ENCODE peak calls at places on chromosomes 12 and 14, in five cellular contexts. G is neural crest cell; N is pancreas; H is astrocyte of the spinal cord; T is CD4-positive, alpha-beta T cell. X is an unnamed sample.

GRCh38 chr12:6213969-6214368 is 13.8 kb downstream of the CD9 start:
- DNase-seq in G (no peak), N (no peak), H (no peak), T (no peak), X (no peak)

GRCh38 chr14:24848427-24848826 is 201.5 kb downstream of the STXBP6 start:
- DNase-seq in G (no peak), N (no peak), H (peak; percentile 82), T (no peak), X (no peak)

GRCh38 chr12:109277899-109278762 is 31.0 kb downstream of the FOXN4 start:
- DNase-seq in G (no peak), N (no peak), H (no peak), T (no peak), X (no peak)

GRCh38 chr12:7503686-7504085 is at the start of gene CD163:
- DNase-seq in G (no peak), N (no peak), H (no peak), T (no peak), X (no peak)

GRCh38 chr14:94768521-94769412 is 1.1 kb downstream of the GSC start:
- DNase-seq in G (peak; percentile 10), N (no peak), H (no peak), T (no peak), X (no peak)

GRCh38 chr12:12684375-12685106 is 11.4 kb downstream of the GPR19 start:
- DNase-seq in G (peak; percentile 70), N (no peak), H (peak; percentile 44), T (no peak), X (no peak)

GRCh38 chr12:123363743-123364531 is 710 bp downstream of the SBNO1 start:
- DNase-seq in G (peak; percentile 5), N (peak; percentile 27), H (peak; percentile 17), T (no peak), X (no peak)

GRCh38 chr12:62192486-62193250 is 67.5 kb upstream of the USP15 start:
- DNase-seq in G (peak; percentile 54), N (peak; percentile 47), H (peak; percentile 85), T (peak; percentile 32), X (peak; percentile 46)

GRCh38 chr12:26274441-26275312 is 79.3 kb downstream of the SSPN start:
- DNase-seq in G (no peak), N (peak; percentile 81), H (peak; percentile 99), T (no peak), X (no peak)

GRCh38 chr12:91944637-91945036 is 201.0 kb downstream of the BTG1 start:
- DNase-seq in G (no peak), N (no peak), H (no peak), T (no peak), X (no peak)

GRCh38 chr12:110846615-110847566 is at the start of gene CCDC63:
- DNase-seq in G (peak; percentile 65), N (peak; percentile 29), H (peak; percentile 50), T (peak; percentile 4), X (peak; percentile 63)

GRCh38 chr12:76628745-76629144 is 69.2 kb upstream of the OSBPL8 start:
- DNase-seq in G (no peak), N (no peak), H (no peak), T (no peak), X (no peak)

GRCh38 chr12:13950502-13950901 is 30.9 kb downstream of the GRIN2B start:
- DNase-seq in G (no peak), N (no peak), H (no peak), T (no peak), X (no peak)

GRCh38 chr12:121813951-121814350 is 10.1 kb downstream of the SETD1B start:
- DNase-seq in G (no peak), N (no peak), H (no peak), T (no peak), X (no peak)

GRCh38 chr12:121811434-121812319 is 7.9 kb downstream of the SETD1B start:
- DNase-seq in G (peak; percentile 76), N (peak; percentile 64), H (peak; percentile 71), T (peak; percentile 52), X (peak; percentile 78)

GRCh38 chr12:121812921-121813896 is 9.4 kb downstream of the SETD1B start:
- DNase-seq in G (no peak), N (peak; percentile 31), H (no peak), T (no peak), X (no peak)

GRCh38 chr12:121810833-121811433 is 7.1 kb downstream of the SETD1B start:
- DNase-seq in G (no peak), N (no peak), H (no peak), T (no peak), X (no peak)

DNA sequence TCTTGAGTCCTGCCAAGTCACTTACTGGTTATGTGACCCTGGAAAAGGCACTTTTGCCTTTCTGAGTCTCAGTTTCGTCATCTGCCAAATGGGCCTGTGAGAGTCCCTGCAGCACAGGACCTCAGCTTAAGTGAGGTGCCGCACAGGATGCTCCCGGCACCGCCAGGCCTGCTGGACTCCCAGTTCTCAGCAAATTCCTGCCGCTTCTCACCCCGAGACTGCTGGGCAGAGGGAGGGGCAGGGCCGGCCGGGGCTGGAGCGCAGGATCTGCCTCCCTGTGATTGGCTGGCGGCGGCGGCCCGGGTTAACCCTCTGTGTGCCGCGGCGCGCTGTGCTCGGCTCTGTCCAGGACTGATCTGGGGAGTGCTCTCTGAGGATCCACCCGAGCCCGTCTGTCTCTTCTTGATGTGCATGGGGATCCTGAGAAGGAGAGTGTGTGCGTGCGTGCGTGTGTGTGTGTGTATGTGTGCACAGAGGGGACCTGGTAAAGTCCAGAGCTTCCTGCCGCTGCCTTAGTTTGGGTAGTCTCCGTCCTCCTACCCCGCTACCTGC is 8.6 kb downstream of the SETD1B start:
- DNase-seq in G (peak; percentile 68), N (peak; percentile 80), H (peak; percentile 70), T (no peak), X (peak; percentile 95)
- TF ChIP-seq CTCF in G (peak; percentile 49), N (no peak), H (no peak), T (peak; percentile 58), X (no peak)

DNA sequence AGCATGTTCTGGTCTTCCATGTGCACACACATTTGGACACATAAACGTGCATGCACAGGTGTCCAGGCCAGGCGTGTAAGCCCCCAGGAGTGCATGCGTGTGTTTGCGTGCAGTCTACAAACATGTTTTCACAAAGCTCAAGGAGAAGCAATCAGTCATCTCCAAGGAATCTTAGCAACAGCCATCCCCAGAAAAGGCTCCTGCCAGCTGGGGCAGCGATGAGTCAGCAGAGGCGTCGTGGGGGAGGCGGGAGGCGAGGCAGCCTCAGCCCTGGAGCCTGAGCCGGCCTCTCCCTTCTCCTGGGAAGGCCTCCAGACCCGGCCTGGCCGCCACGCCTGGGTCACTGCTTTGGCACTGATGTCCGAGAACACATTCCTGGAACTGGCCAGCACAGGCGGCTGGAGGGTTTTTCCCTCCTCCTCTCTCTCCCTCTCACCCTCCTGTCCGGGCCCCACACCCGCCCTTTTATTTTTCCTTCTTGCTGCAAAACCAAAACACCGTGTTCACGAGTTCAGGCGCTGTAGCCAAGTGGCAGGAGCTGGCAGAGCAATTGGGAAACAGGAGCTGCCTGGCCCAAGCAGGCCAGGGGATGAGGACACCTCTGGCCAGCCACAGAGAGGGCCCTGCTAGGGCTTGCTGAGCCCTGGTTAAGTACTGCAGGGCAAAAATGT is 92.7 kb downstream of the LRRC74A start:
- DNase-seq in G (no peak), N (peak; percentile 95), H (peak; percentile 99), T (no peak), X (no peak)
- TF ChIP-seq CTCF in G (peak; percentile 15), N (no peak), H (no peak), T (no peak), X (peak; percentile 28)

GRCh38 chr14:90785474-90785873 is 30.8 kb downstream of the TTC7B start:
- DNase-seq in G (no peak), N (peak; percentile 42), H (peak; percentile 12), T (no peak), X (no peak)
- TF ChIP-seq CTCF in G (no peak), N (no peak), H (peak; percentile 14), T (no peak), X (peak; percentile 26)

DNA sequence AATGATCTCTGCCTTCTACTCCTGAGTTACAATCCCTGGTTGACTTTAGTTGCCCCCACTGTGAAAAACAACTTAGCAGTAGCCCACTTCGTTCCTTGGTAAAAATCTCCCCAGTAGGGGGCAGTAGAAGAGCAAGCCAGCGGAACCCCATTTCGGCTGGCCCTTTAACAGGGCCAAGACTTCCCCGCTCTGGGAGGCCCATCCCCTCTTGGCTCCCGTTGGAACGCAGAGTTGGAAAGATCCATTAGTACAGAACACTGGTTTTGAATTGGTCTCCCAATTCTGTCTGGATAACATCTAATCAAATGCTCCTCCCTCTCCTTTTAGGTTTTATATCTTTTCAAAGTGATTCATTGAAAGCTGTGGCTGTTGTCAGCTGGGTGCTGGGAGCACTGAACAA is 1133.3 kb downstream of the BCL11B start:
- DNase-seq in G (peak; percentile 42), N (no peak), H (peak; percentile 21), T (peak; percentile 63), X (no peak)
- TF ChIP-seq CTCF in G (peak; percentile 67), N (peak; percentile 34), H (peak; percentile 57), T (peak; percentile 94), X (peak; percentile 53)

X was measured in D721Med.